ENCODE peak calls at places on chromosomes 5 and 9, in five cellular contexts. R is CD4-positive, alpha-beta T cell; Q is HFFc6; Z is cardiac septum; F is activated gamma-delta T cell treated with Interleukin-2 at 50 U/mL for 16 hours. D is an unnamed sample.

GRCh38 chr9:113577525-113578261 is 114.2 kb downstream of the RGS3 start:
- DNase-seq in F (no peak), Z (peak; percentile 76), Q (peak; percentile 68), R (no peak), D (no peak)

GRCh38 chr5:142931896-142932686 is 161.9 kb downstream of the ARHGAP26 start:
- DNase-seq in Q (no peak), F (no peak), R (no peak), Z (no peak), D (no peak)

GRCh38 chr5:60883229-60883628 is 39.2 kb upstream of the ELOVL7 start:
- DNase-seq in Z (no peak), F (no peak), Q (no peak), R (no peak), D (no peak)

GRCh38 chr5:151107738-151108520 is 27.1 kb upstream of the TNIP1 start:
- DNase-seq in Q (no peak), R (no peak), F (no peak), Z (peak; percentile 86), D (no peak)

GRCh38 chr9:136875155-136875554 is 9.0 kb upstream of the EDF1 start:
- DNase-seq in F (no peak), R (no peak), Z (no peak), Q (no peak), D (no peak)

GRCh38 chr5:113276001-113276400 is 158.8 kb downstream of the TSSK1B start:
- DNase-seq in Z (no peak), Q (no peak), R (no peak), F (no peak), D (no peak)

GRCh38 chr9:93398471-93398870 is 53.0 kb upstream of the FAM120A start:
- DNase-seq in Q (no peak), Z (no peak), F (no peak), R (no peak), D (no peak)

GRCh38 chr9:94623253-94623652 is 16.1 kb downstream of the FBP1 start:
- DNase-seq in R (no peak), F (no peak), Z (no peak), Q (no peak), D (no peak)

GRCh38 chr5:89566340-89566739 is 683.4 kb upstream of the MEF2C start:
- DNase-seq in R (no peak), Q (no peak), F (no peak), Z (no peak), D (no peak)

GRCh38 chr5:80568251-80568650 is 1.8 kb downstream of the ANKRD34B start:
- DNase-seq in R (no peak), Q (no peak), Z (no peak), F (no peak), D (no peak)